ENCODE peak calls at places on chromosomes 4 and X, in six cellular contexts. One of them, this sample, is unnamed.

GRCh38 chr4:93776386-93777080 is 52.0 kb upstream of the ATOH1 start:
- DNase-seq in activated CD8-positive, alpha-beta memory T cell treated with anti-CD3 and anti-CD28 coated beads, Interleukin-2, amount 10 ng/mL, durations not matched to agents 7 days and 5 days: no peak
- DNase-seq in hypothalamus: no peak
- DNase-seq in nephron progenitor cell: no peak
- DNase-seq in anterior cingulate cortex: no peak
- DNase-seq in A549: peak; percentile 4
- DNase-seq in this sample: peak; percentile 8

GRCh38 chr4:137361756-137362470 is 170.4 kb downstream of the PCDH18 start:
- DNase-seq in activated CD8-positive, alpha-beta memory T cell treated with anti-CD3 and anti-CD28 coated beads, Interleukin-2, amount 10 ng/mL, durations not matched to agents 7 days and 5 days: no peak
- DNase-seq in hypothalamus: no peak
- DNase-seq in nephron progenitor cell: no peak
- DNase-seq in anterior cingulate cortex: no peak
- DNase-seq in A549: no peak
- DNase-seq in this sample: no peak

GRCh38 chr4:110129544-110129943 is 68.9 kb downstream of the ELOVL6 start:
- DNase-seq in activated CD8-positive, alpha-beta memory T cell treated with anti-CD3 and anti-CD28 coated beads, Interleukin-2, amount 10 ng/mL, durations not matched to agents 7 days and 5 days: no peak
- DNase-seq in hypothalamus: no peak
- DNase-seq in nephron progenitor cell: no peak
- DNase-seq in anterior cingulate cortex: no peak
- DNase-seq in A549: no peak
- DNase-seq in this sample: no peak

GRCh38 chrX:151505796-151506195 is 57.7 kb upstream of the PASD1 start:
- DNase-seq in activated CD8-positive, alpha-beta memory T cell treated with anti-CD3 and anti-CD28 coated beads, Interleukin-2, amount 10 ng/mL, durations not matched to agents 7 days and 5 days: peak; percentile 38
- DNase-seq in hypothalamus: no peak
- DNase-seq in nephron progenitor cell: peak; percentile 34
- DNase-seq in anterior cingulate cortex: no peak
- DNase-seq in A549: peak; percentile 24
- DNase-seq in this sample: no peak

GRCh38 chrX:111284615-111285294 is 14.5 kb upstream of the CAPN6 start:
- DNase-seq in activated CD8-positive, alpha-beta memory T cell treated with anti-CD3 and anti-CD28 coated beads, Interleukin-2, amount 10 ng/mL, durations not matched to agents 7 days and 5 days: no peak
- DNase-seq in hypothalamus: no peak
- DNase-seq in nephron progenitor cell: no peak
- DNase-seq in anterior cingulate cortex: no peak
- DNase-seq in A549: no peak
- DNase-seq in this sample: no peak

GRCh38 chrX:15903186-15903681 is 48.6 kb upstream of the AP1S2 start:
- DNase-seq in activated CD8-positive, alpha-beta memory T cell treated with anti-CD3 and anti-CD28 coated beads, Interleukin-2, amount 10 ng/mL, durations not matched to agents 7 days and 5 days: no peak
- DNase-seq in hypothalamus: no peak
- DNase-seq in nephron progenitor cell: no peak
- DNase-seq in anterior cingulate cortex: no peak
- DNase-seq in A549: no peak
- DNase-seq in this sample: no peak

GRCh38 chr4:148076964-148077363 is 345.1 kb downstream of the ARHGAP10 start:
- DNase-seq in activated CD8-positive, alpha-beta memory T cell treated with anti-CD3 and anti-CD28 coated beads, Interleukin-2, amount 10 ng/mL, durations not matched to agents 7 days and 5 days: no peak
- DNase-seq in hypothalamus: no peak
- DNase-seq in nephron progenitor cell: no peak
- DNase-seq in anterior cingulate cortex: no peak
- DNase-seq in A549: no peak
- DNase-seq in this sample: no peak

GRCh38 chr4:93183589-93183988 is 645.0 kb upstream of the ATOH1 start:
- DNase-seq in activated CD8-positive, alpha-beta memory T cell treated with anti-CD3 and anti-CD28 coated beads, Interleukin-2, amount 10 ng/mL, durations not matched to agents 7 days and 5 days: no peak
- DNase-seq in hypothalamus: no peak
- DNase-seq in nephron progenitor cell: no peak
- DNase-seq in anterior cingulate cortex: no peak
- DNase-seq in A549: no peak
- DNase-seq in this sample: no peak

GRCh38 chr4:77095101-77095826 is 19.5 kb upstream of the CCNI start:
- DNase-seq in activated CD8-positive, alpha-beta memory T cell treated with anti-CD3 and anti-CD28 coated beads, Interleukin-2, amount 10 ng/mL, durations not matched to agents 7 days and 5 days: peak; percentile 83
- DNase-seq in hypothalamus: no peak
- DNase-seq in nephron progenitor cell: peak; percentile 70
- DNase-seq in anterior cingulate cortex: peak; percentile 21
- DNase-seq in A549: peak; percentile 60
- DNase-seq in this sample: no peak

GRCh38 chr4:88356771-88357170 is 21.9 kb upstream of the HERC6 start:
- DNase-seq in activated CD8-positive, alpha-beta memory T cell treated with anti-CD3 and anti-CD28 coated beads, Interleukin-2, amount 10 ng/mL, durations not matched to agents 7 days and 5 days: no peak
- DNase-seq in hypothalamus: no peak
- DNase-seq in nephron progenitor cell: no peak
- DNase-seq in anterior cingulate cortex: no peak
- DNase-seq in A549: no peak
- DNase-seq in this sample: no peak

GRCh38 chrX:101022020-101022419 is 29.9 kb downstream of the TRMT2B start:
- DNase-seq in activated CD8-positive, alpha-beta memory T cell treated with anti-CD3 and anti-CD28 coated beads, Interleukin-2, amount 10 ng/mL, durations not matched to agents 7 days and 5 days: no peak
- DNase-seq in hypothalamus: no peak
- DNase-seq in nephron progenitor cell: no peak
- DNase-seq in anterior cingulate cortex: no peak
- DNase-seq in A549: no peak
- DNase-seq in this sample: no peak

GRCh38 chr4:22987861-22988260 is 295.1 kb downstream of the GBA3 start:
- DNase-seq in activated CD8-positive, alpha-beta memory T cell treated with anti-CD3 and anti-CD28 coated beads, Interleukin-2, amount 10 ng/mL, durations not matched to agents 7 days and 5 days: no peak
- DNase-seq in hypothalamus: no peak
- DNase-seq in nephron progenitor cell: no peak
- DNase-seq in anterior cingulate cortex: peak; percentile 9
- DNase-seq in A549: peak; percentile 14
- DNase-seq in this sample: no peak

GRCh38 chr4:88230953-88231835 is 53.2 kb downstream of the PPM1K start:
- DNase-seq in activated CD8-positive, alpha-beta memory T cell treated with anti-CD3 and anti-CD28 coated beads, Interleukin-2, amount 10 ng/mL, durations not matched to agents 7 days and 5 days: no peak
- DNase-seq in hypothalamus: no peak
- DNase-seq in nephron progenitor cell: no peak
- DNase-seq in anterior cingulate cortex: no peak
- DNase-seq in A549: no peak
- DNase-seq in this sample: no peak

GRCh38 chr4:4443821-4444220 is 56.9 kb downstream of the NSG1 start:
- DNase-seq in activated CD8-positive, alpha-beta memory T cell treated with anti-CD3 and anti-CD28 coated beads, Interleukin-2, amount 10 ng/mL, durations not matched to agents 7 days and 5 days: no peak
- DNase-seq in hypothalamus: no peak
- DNase-seq in nephron progenitor cell: no peak
- DNase-seq in anterior cingulate cortex: no peak
- DNase-seq in A549: peak; percentile 25
- DNase-seq in this sample: no peak

GRCh38 chrX:25005034-25005381 is 10.8 kb downstream of the ARX start:
- DNase-seq in activated CD8-positive, alpha-beta memory T cell treated with anti-CD3 and anti-CD28 coated beads, Interleukin-2, amount 10 ng/mL, durations not matched to agents 7 days and 5 days: no peak
- DNase-seq in hypothalamus: no peak
- DNase-seq in nephron progenitor cell: no peak
- DNase-seq in anterior cingulate cortex: no peak
- DNase-seq in A549: no peak
- DNase-seq in this sample: no peak

GRCh38 chrX:127085939-127086338 is 266.4 kb downstream of the PRR32 start:
- DNase-seq in activated CD8-positive, alpha-beta memory T cell treated with anti-CD3 and anti-CD28 coated beads, Interleukin-2, amount 10 ng/mL, durations not matched to agents 7 days and 5 days: no peak
- DNase-seq in hypothalamus: no peak
- DNase-seq in nephron progenitor cell: no peak
- DNase-seq in anterior cingulate cortex: no peak
- DNase-seq in A549: no peak
- DNase-seq in this sample: no peak

GRCh38 chr4:80005863-80006262 is 67.2 kb downstream of the ANTXR2 start:
- DNase-seq in activated CD8-positive, alpha-beta memory T cell treated with anti-CD3 and anti-CD28 coated beads, Interleukin-2, amount 10 ng/mL, durations not matched to agents 7 days and 5 days: peak; percentile 45
- DNase-seq in hypothalamus: no peak
- DNase-seq in nephron progenitor cell: no peak
- DNase-seq in anterior cingulate cortex: no peak
- DNase-seq in A549: no peak
- DNase-seq in this sample: no peak

GRCh38 chr4:14916554-14917304 is 85.6 kb upstream of the CPEB2 start:
- DNase-seq in activated CD8-positive, alpha-beta memory T cell treated with anti-CD3 and anti-CD28 coated beads, Interleukin-2, amount 10 ng/mL, durations not matched to agents 7 days and 5 days: no peak
- DNase-seq in hypothalamus: no peak
- DNase-seq in nephron progenitor cell: no peak
- DNase-seq in anterior cingulate cortex: no peak
- DNase-seq in A549: peak; percentile 93
- DNase-seq in this sample: peak; percentile 3

GRCh38 chrX:427812-428725 is 41.4 kb upstream of the PPP2R3B start:
- DNase-seq in activated CD8-positive, alpha-beta memory T cell treated with anti-CD3 and anti-CD28 coated beads, Interleukin-2, amount 10 ng/mL, durations not matched to agents 7 days and 5 days: no peak
- DNase-seq in hypothalamus: no peak
- DNase-seq in nephron progenitor cell: peak; percentile 63
- DNase-seq in anterior cingulate cortex: no peak
- DNase-seq in A549: peak; percentile 74
- DNase-seq in this sample: no peak

GRCh38 chrX:1392376-1393130 is 640 bp upstream of the SLC25A6 start:
- DNase-seq in activated CD8-positive, alpha-beta memory T cell treated with anti-CD3 and anti-CD28 coated beads, Interleukin-2, amount 10 ng/mL, durations not matched to agents 7 days and 5 days: no peak
- DNase-seq in hypothalamus: no peak
- DNase-seq in nephron progenitor cell: peak; percentile 72
- DNase-seq in anterior cingulate cortex: no peak
- DNase-seq in A549: peak; percentile 83
- DNase-seq in this sample: no peak